ENCODE peak calls at places on chromosomes 11 and 22, in five cellular contexts. One of them, this sample, is unnamed.

GRCh38 chr11:22130462-22131053 is 62.3 kb upstream of the ANO5 start:
- DNase-seq in K562: no peak
- DNase-seq in GM12878: no peak
- DNase-seq in HepG2: no peak
- DNase-seq in A549: no peak
- DNase-seq in this sample: peak

GRCh38 chr11:43987384-43988039 is 45.1 kb downstream of the C11orf96 start:
- DNase-seq in GM12878: no peak
- DNase-seq in K562: no peak
- DNase-seq in A549: no peak
- DNase-seq in HepG2: no peak
- DNase-seq in this sample: no peak

GRCh38 chr11:34432822-34433221 is 5.9 kb upstream of the CAT start:
- DNase-seq in K562: no peak
- DNase-seq in A549: no peak
- DNase-seq in HepG2: no peak
- DNase-seq in GM12878: no peak
- DNase-seq in this sample: peak

GRCh38 chr22:48651981-48652538 is 1175.6 kb downstream of the BRD1 start:
- DNase-seq in HepG2: no peak
- DNase-seq in K562: no peak
- DNase-seq in A549: no peak
- DNase-seq in GM12878: no peak
- DNase-seq in this sample: no peak

GRCh38 chr22:32646476-32646875 is 155.0 kb upstream of the TIMP3 start:
- DNase-seq in K562: no peak
- DNase-seq in HepG2: no peak
- DNase-seq in A549: no peak
- DNase-seq in GM12878: no peak
- DNase-seq in this sample: no peak

GRCh38 chr11:87597696-87598095 is 560.0 kb downstream of the TMEM135 start:
- DNase-seq in GM12878: no peak
- DNase-seq in A549: no peak
- DNase-seq in HepG2: no peak
- DNase-seq in K562: no peak
- DNase-seq in this sample: no peak

GRCh38 chr11:123314972-123315371 is 115.1 kb upstream of the GRAMD1B start:
- DNase-seq in A549: no peak
- DNase-seq in HepG2: no peak
- DNase-seq in GM12878: no peak
- DNase-seq in K562: no peak
- DNase-seq in this sample: no peak

GRCh38 chr22:35343664-35344550 is 37.0 kb upstream of the HMOX1 start:
- DNase-seq in K562: no peak
- DNase-seq in HepG2: no peak
- DNase-seq in A549: no peak
- DNase-seq in GM12878: no peak
- DNase-seq in this sample: no peak

GRCh38 chr22:24514241-24515024 is 19.3 kb downstream of the UPB1 start:
- DNase-seq in HepG2: peak
- DNase-seq in K562: no peak
- DNase-seq in A549: no peak
- DNase-seq in GM12878: peak
- DNase-seq in this sample: no peak

GRCh38 chr22:30224161-30224857 is 22.2 kb downstream of the LIF start:
- DNase-seq in HepG2: no peak
- DNase-seq in GM12878: peak
- DNase-seq in A549: peak
- DNase-seq in K562: no peak
- DNase-seq in this sample: peak

GRCh38 chr11:96622026-96622634 is 232.3 kb downstream of the JRKL start:
- DNase-seq in A549: no peak
- DNase-seq in K562: no peak
- DNase-seq in GM12878: no peak
- DNase-seq in HepG2: no peak
- DNase-seq in this sample: no peak

GRCh38 chr22:38033522-38034277 is 23.5 kb upstream of the PICK1 start:
- DNase-seq in GM12878: no peak
- DNase-seq in A549: no peak
- DNase-seq in K562: no peak
- DNase-seq in HepG2: no peak
- DNase-seq in this sample: peak

GRCh38 chr11:121717296-121717695 is 264.5 kb upstream of the SORL1-AS1 start:
- DNase-seq in GM12878: no peak
- DNase-seq in HepG2: no peak
- DNase-seq in K562: no peak
- DNase-seq in A549: no peak
- DNase-seq in this sample: no peak

GRCh38 chr22:46067159-46068111 is 82.9 kb upstream of the PPARA start:
- DNase-seq in A549: no peak
- DNase-seq in K562: no peak
- DNase-seq in HepG2: no peak
- DNase-seq in GM12878: no peak
- DNase-seq in this sample: no peak

GRCh38 chr22:28053871-28054621 is 135.0 kb upstream of the PITPNB start:
- DNase-seq in K562: no peak
- DNase-seq in A549: no peak
- DNase-seq in HepG2: no peak
- DNase-seq in GM12878: no peak
- DNase-seq in this sample: no peak

GRCh38 chr11:32456864-32457263 is 21.5 kb upstream of the WT1 start:
- DNase-seq in HepG2: no peak
- DNase-seq in A549: no peak
- DNase-seq in GM12878: no peak
- DNase-seq in K562: no peak
- DNase-seq in this sample: no peak
- TF ChIP-seq POLR2A in HepG2: no peak
- TF ChIP-seq POLR2A in A549: no peak
- TF ChIP-seq POLR2A in GM12878: no peak
- TF ChIP-seq POLR2A in K562: no peak
- TF ChIP-seq POLR2A in this sample: no peak

GRCh38 chr11:78380615-78381029 is 37.0 kb downstream of the GAB2 start:
- DNase-seq in K562: peak
- DNase-seq in A549: no peak
- DNase-seq in GM12878: no peak
- DNase-seq in HepG2: no peak
- DNase-seq in this sample: no peak
- TF ChIP-seq MAX in K562: no peak
- TF ChIP-seq MAX in A549: no peak
- TF ChIP-seq MAX in GM12878: no peak
- TF ChIP-seq MAX in HepG2: no peak
- TF ChIP-seq MAX in this sample: no peak

DNA sequence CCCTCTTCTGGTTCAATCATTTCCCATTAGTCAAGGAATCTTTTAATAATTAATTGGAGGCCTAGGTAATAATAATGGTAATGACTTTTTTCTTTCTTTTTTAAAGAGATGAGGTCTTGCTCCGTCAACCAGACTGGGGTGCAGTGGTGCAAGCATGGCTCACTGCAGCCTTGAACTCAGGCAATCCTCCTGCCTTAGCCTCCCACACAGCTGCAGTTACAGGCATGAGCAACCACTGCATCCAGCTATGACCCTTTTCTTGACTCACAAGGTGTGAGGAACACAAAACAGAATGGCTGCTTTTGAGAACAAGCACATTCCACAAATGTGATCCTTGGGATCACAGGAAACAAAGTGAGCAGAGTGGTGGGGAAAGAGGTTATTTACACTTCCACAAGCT is 3.6 kb downstream of the POLDIP3 start:
- DNase-seq in A549: no peak
- DNase-seq in GM12878: no peak
- DNase-seq in K562: no peak
- DNase-seq in HepG2: no peak
- DNase-seq in this sample: peak
- TF ChIP-seq MYC in A549: no peak
- TF ChIP-seq MYC in GM12878: no peak
- TF ChIP-seq MYC in K562: no peak
- TF ChIP-seq MYC in HepG2: no peak
- TF ChIP-seq MYC in this sample: no peak

DNA sequence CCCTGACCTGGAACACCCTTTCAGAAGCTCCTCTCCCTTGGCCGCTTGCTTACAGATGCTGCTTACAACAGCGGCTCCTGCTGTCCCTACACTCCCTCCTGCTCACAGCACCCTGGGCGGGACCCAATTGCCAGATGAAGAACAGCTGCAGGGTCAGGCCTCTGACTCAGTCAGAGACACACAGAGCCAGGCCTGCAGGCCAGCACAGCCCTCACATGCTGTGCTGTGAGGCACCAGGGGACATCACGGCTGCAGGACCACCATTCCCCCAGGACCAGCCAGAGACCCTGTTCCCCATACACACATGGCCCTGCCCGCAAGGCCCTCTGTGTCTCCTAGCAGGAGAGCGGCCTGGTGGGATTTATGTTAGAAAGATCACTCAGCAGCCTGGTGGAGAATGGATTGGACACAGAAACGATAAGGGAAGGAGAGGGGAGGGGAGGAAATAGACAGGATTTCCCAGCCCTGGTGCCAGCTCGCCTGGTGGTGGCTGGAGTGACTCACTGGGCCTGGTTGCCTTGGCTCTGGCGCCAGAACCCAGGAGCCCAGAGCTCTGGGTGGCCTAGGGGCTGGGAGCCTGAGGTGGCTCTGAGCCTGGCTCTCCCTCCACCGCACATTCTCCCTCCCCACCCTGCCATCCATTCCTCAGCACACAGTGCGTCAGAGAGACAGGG is 6.7 kb downstream of the CAPN5 start:
- DNase-seq in K562: peak
- DNase-seq in GM12878: no peak
- DNase-seq in A549: peak
- DNase-seq in HepG2: peak
- DNase-seq in this sample: peak
- TF ChIP-seq POLR2A in K562: no peak
- TF ChIP-seq POLR2A in GM12878: no peak
- TF ChIP-seq POLR2A in A549: peak
- TF ChIP-seq POLR2A in HepG2: no peak
- TF ChIP-seq POLR2A in this sample: no peak

GRCh38 chr11:288328-289144 is at the start of gene PGGHG:
- DNase-seq in GM12878: no peak
- DNase-seq in K562: peak
- DNase-seq in HepG2: no peak
- DNase-seq in A549: peak
- DNase-seq in this sample: peak

GRCh38 chr11:291281-292210 is 2.6 kb downstream of the PGGHG start:
- DNase-seq in A549: no peak
- DNase-seq in HepG2: no peak
- DNase-seq in GM12878: no peak
- DNase-seq in K562: no peak
- DNase-seq in this sample: no peak

GRCh38 chr11:290621-291231 is 1.8 kb downstream of the PGGHG start:
- DNase-seq in K562: no peak
- DNase-seq in A549: no peak
- DNase-seq in GM12878: no peak
- DNase-seq in HepG2: no peak
- DNase-seq in this sample: no peak

GRCh38 chr11:289145-289705 is 299 bp downstream of the PGGHG start:
- DNase-seq in A549: no peak
- DNase-seq in HepG2: no peak
- DNase-seq in GM12878: no peak
- DNase-seq in K562: no peak
- DNase-seq in this sample: no peak

DNA sequence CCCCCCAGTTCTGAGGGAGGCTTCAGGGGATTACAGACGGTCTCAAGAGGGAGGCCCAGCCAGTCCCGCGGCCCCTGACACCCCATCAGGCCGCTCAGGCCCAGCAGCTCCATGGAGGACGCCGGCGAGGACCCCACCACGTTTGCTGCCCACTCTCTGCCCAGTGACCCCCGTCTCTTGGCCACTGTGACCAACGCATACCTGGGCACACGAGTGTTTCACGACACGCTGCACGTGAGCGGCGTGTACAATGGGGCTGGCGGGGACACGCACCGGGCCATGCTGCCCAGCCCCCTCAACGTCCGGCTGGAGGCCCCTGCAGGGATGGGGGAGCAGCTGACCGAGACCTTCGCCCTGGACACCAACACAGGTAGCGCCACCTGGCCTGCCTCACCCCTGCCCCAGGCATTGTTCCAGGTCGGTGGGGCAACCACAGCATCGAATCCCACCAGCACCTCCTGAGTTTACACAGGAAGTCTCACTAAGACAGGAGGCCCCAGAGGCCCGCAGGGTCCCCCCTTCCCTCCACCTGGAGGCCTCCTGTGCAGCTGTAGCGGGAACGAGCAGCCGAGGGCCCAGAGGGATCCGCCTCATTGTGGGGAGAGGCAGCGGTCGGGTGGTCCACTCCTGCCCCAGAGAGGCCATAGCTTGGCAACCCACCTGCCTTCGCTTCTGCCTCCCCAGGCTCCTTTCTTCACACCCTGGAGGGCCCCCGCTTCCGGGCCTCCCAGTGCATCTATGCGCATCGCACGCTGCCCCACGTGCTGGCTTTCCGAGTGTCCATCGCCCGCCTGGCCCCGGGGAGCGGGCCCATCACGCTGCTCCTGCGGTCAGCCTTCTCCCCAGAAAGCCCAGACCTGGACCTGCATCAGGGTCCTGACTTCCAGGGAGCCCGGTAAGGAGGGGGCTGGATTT is 1.0 kb downstream of the PGGHG start:
- DNase-seq in A549: no peak
- DNase-seq in HepG2: no peak
- DNase-seq in K562: no peak
- DNase-seq in GM12878: no peak
- DNase-seq in this sample: no peak
- TF ChIP-seq MAX in A549: no peak
- TF ChIP-seq MAX in HepG2: no peak
- TF ChIP-seq MAX in K562: peak
- TF ChIP-seq MAX in GM12878: no peak
- TF ChIP-seq MAX in this sample: no peak

DNA sequence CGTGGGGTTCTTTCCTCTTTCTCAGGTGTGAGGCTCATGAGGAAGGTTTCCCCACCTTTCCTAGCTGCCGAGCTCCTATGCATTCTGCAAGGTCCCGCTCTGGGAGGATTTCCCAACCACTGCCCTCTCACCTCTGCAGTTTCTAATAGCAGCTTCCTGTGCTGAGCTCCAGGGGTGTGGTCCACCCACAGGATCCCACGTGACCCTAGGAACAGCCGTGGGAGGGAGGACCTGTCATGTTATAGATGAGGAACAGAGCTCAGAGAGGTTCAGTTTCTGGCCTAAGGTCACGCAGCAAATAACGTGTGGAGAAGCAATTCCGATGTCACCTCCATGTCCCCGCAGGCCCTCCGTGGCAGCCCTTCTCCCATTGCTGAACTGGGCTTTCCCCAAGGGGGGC is 38.5 kb downstream of the FLRT1 start:
- DNase-seq in A549: no peak
- DNase-seq in K562: peak
- DNase-seq in HepG2: no peak
- DNase-seq in GM12878: no peak
- DNase-seq in this sample: peak
- TF ChIP-seq MYC in A549: no peak
- TF ChIP-seq MYC in K562: no peak
- TF ChIP-seq MYC in HepG2: no peak
- TF ChIP-seq MYC in GM12878: no peak
- TF ChIP-seq MYC in this sample: no peak

This sample was measured in NB4.